ENCODE peak calls at places on chromosomes 4 and X, in six cellular contexts. C is endothelial cell of umbilical vein, N is A549, L is HepG2, Z is SK-N-SH, E is HCT116. Y is an unnamed sample.

GRCh38 chrX:130179170-130179569 is 7.4 kb downstream of the RAB33A start:
- DNase-seq in N (no peak), Z (no peak), C (no peak), E (no peak), L (no peak), Y (no peak)

GRCh38 chrX:118727686-118728339 is 407 bp downstream of the IL13RA1 start:
- DNase-seq in E (no peak), Z (no peak), L (peak), C (peak), N (peak), Y (peak)

GRCh38 chrX:108439961-108440696 is 491 bp downstream of the COL4A5 start:
- DNase-seq in E (no peak), L (no peak), C (peak), N (no peak), Z (no peak), Y (peak)

GRCh38 chrX:72020204-72020603 is 109.6 kb downstream of the NHSL2 start:
- DNase-seq in Z (no peak), E (no peak), L (no peak), C (no peak), N (no peak), Y (no peak)

GRCh38 chr4:5446595-5446994 is 261.8 kb downstream of the EVC2 start:
- DNase-seq in E (no peak), Z (no peak), C (no peak), N (no peak), L (no peak), Y (no peak)

GRCh38 chr4:140256335-140256734 is 102.4 kb upstream of the MAML3 start:
- DNase-seq in C (peak), L (peak), E (no peak), N (peak), Z (no peak), Y (no peak)

GRCh38 chrX:64204701-64205440 is 637 bp downstream of the AMER1 start:
- DNase-seq in Z (peak), C (peak), E (no peak), L (peak), N (no peak), Y (peak)

GRCh38 chrX:100994352-100995281 is 25.1 kb downstream of the ARL13A start:
- DNase-seq in Z (no peak), E (peak), L (peak), N (peak), C (peak), Y (peak)

GRCh38 chr4:38889143-38889542 is 21.5 kb downstream of the FAM114A1 start:
- DNase-seq in L (peak), C (peak), N (peak), Z (no peak), E (peak), Y (peak)

GRCh38 chr4:47817275-47817674 is 20.6 kb downstream of the CORIN start:
- DNase-seq in N (no peak), Z (no peak), L (peak), E (no peak), C (no peak), Y (no peak)

DNA sequence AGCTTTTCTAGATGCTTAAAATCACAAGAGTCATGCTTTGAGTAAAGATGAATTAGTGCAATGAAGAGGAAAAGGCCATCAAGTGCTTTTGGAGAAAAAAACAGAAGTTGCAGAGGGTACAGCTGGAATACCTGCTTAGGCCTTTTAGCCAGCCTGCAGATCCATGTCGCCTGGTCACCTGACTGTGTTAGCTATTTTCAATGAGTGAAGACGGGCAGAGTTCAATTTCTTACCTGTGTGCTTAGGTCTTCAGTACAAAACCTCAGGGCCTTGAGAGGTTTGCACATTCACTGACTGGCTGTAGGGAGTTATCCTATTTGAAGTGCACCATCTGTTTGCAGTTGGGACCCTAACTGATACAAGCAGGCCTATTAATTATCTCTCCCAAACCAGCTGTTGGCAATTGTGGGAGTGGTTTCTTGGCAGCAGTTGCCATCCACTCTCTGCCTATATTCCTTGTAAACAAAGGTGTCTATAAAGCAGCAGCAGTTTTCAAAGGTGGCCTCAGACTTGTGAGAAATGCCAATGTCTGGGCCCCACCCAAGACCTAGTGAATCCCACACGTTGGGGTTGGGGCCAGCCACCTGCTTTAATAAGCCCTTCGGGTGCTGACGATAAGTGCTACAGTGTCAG is 16.3 kb upstream of the FAT1 start:
- DNase-seq in C (no peak), Z (peak), N (no peak), L (no peak), E (no peak), Y (no peak)
- TF ChIP-seq MAX in C (no peak), Z (no peak), N (no peak), L (no peak), E (no peak), Y (no peak)

GRCh38 chr4:56372774-56373173 is 14.5 kb downstream of the AASDH start:
- DNase-seq in L (no peak), E (no peak), C (no peak), Z (no peak), N (no peak), Y (no peak)

GRCh38 chr4:56374956-56375355 is 12.3 kb downstream of the AASDH start:
- DNase-seq in C (no peak), N (no peak), E (no peak), L (no peak), Z (no peak), Y (no peak)

GRCh38 chr4:56370377-56370776 is 16.9 kb downstream of the AASDH start:
- DNase-seq in L (no peak), N (no peak), Z (no peak), E (no peak), C (no peak), Y (no peak)

GRCh38 chr4:56375458-56375857 is 11.8 kb downstream of the AASDH start:
- DNase-seq in N (no peak), L (no peak), E (no peak), Z (no peak), C (no peak), Y (no peak)

DNA sequence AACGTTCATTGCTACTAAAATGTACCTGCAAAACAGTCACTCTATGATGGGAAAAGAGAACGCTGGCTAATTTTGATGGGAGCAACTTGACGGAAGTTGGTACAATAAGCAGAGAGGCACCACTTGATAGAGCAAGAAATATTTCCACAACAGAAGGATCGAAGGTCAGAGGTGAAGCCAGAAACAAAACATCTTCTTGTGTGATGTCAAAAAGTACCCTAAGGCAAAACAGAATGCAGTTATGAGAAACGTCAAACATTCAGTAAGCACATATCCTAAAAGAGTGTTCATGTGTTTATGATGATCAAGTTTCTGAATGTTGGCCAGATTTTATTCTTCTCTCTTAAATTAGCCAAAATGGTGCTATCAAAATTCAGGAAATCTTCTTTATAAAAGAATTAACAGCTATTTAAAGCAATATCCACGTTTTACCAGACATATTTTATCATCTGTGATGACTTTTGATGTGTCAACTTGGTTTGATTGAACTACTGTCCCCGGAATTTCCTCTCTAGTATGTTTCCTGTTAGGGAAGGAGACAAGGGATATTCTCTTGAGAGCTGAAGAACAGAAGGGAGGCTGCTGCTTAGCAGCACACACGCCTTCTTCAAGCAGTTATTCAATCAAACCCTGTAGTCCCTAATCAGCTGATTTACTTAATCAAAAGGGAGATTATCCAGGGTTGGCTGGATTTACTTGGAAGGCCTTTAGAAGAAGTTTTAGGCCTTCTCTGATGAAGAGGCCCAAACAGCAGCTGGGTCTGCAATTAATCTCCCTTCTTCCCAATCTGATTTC is 15.7 kb downstream of the AASDH start:
- DNase-seq in E (no peak), C (peak), L (no peak), Z (no peak), N (no peak), Y (no peak)
- H3K4me3 ChIP-seq in E (no peak), C (no peak), L (no peak), Z (no peak), N (no peak), Y (no peak)

GRCh38 chr4:78616046-78616498 is 64.5 kb downstream of the ANXA3 start:
- DNase-seq in L (no peak), N (no peak), E (no peak), C (no peak), Z (no peak), Y (no peak)
- TF ChIP-seq MAX in L (no peak), N (no peak), E (no peak), C (no peak), Z (peak), Y (no peak)

DNA sequence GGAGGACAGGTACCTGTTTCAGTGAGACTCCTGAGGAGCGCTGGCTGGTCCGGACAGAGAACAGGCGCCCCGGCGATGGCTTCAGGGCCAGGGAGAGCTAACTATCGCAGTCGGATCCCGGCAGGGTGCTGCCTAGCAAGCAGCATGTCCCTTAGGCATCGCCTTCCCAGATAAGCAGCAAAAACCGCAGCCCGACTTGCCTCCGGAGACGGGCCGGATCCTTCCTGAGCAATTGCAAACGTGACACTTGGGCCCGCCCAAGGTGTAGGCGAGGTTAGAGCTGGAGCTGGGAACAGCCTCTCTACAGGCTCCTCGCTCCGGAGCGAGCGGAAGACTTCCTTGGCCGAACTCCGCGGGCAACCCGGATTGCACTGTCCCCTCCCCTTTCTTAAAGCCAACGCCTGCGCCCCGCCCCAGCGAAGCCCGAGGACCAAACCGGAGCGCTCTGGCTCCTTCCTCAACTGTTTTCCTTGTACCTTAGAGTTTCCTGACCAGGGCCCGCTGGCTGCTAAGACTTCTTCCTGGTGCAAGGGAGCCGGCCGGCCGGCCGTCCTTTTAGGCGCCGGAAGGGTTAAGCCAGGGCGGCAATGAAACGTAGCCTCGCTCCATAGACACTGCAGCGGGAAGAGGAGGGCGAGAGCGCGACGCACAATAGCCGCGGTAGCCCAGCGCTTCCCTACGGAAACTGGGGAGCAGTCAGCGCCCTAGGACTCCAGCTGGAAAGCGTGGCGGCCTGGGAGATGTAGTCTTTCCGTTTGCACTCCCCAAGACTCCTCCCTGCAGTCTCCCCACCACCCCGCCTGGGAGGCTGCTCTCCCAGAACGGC is at the start of gene OPHN1:
- DNase-seq in N (peak), L (peak), E (peak), C (peak), Z (peak), Y (no peak)
- H3K4me3 ChIP-seq in N (peak), L (peak), E (peak), C (peak), Z (peak), Y (no peak)

GRCh38 chrX:143568467-143568866 is 51.2 kb upstream of the SPANXN3 start:
- DNase-seq in E (no peak), L (no peak), N (no peak), Z (no peak), C (no peak), Y (no peak)

GRCh38 chrX:143570747-143571146 is 53.5 kb upstream of the SPANXN3 start:
- DNase-seq in E (no peak), Z (no peak), N (no peak), L (no peak), C (no peak), Y (no peak)

GRCh38 chrX:143571521-143571920 is 54.2 kb upstream of the SPANXN3 start:
- DNase-seq in N (no peak), Z (no peak), C (no peak), E (no peak), L (no peak), Y (no peak)
- TF ChIP-seq MAX in N (no peak), Z (no peak), C (no peak), E (no peak), L (no peak), Y (no peak)

GRCh38 chr4:71639380-71639779 is 144.5 kb downstream of the GC start:
- DNase-seq in C (no peak), E (no peak), L (no peak), Z (no peak), N (peak), Y (no peak)

GRCh38 chr4:71635094-71635493 is 148.8 kb downstream of the GC start:
- DNase-seq in E (no peak), L (no peak), N (no peak), Z (no peak), C (no peak), Y (no peak)

GRCh38 chr4:71630783-71631182 is 153.1 kb downstream of the GC start:
- DNase-seq in Z (no peak), E (no peak), L (no peak), C (no peak), N (no peak), Y (no peak)

GRCh38 chr4:71634364-71634763 is 149.5 kb downstream of the GC start:
- DNase-seq in N (no peak), E (no peak), C (no peak), Z (no peak), L (no peak), Y (no peak)
- H3K4me3 ChIP-seq in N (no peak), E (no peak), C (no peak), Z (no peak), L (no peak), Y (no peak)

GRCh38 chr4:142516686-142517145 is 329.4 kb downstream of the INPP4B start:
- DNase-seq in L (no peak), C (no peak), E (no peak), Z (no peak), N (no peak), Y (no peak)
- TF ChIP-seq MAX in L (no peak), C (no peak), E (no peak), Z (no peak), N (no peak), Y (no peak)

DNA sequence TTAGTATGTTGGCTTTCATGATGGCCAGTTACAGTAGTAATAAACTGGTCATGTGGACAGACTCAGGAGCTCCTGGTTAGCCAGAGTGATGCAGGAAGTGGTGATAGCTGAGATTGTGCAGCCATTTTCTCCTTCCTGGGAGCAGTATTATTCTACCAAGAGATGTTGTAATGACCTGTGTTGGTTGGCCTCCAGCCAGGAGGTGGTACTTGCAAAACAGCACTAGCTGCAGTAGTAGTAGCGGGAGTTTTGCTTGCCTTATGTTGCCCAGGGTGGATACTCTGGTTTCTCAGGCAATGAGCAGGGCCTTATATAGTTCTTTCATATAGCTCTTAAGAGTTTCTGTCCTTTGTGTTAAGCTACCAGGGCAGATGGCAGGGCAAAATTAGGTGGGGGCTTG is 998.8 kb downstream of the GLUD2 start:
- DNase-seq in L (no peak), E (no peak), Z (no peak), N (no peak), C (no peak), Y (peak)
- H3K4me3 ChIP-seq in L (no peak), E (no peak), Z (no peak), N (no peak), C (no peak), Y (no peak)